ENCODE peak calls at places on chromosome 19, in four cellular contexts. S, Q, Z and H are unnamed samples.

GRCh38 chr19:38654478-38655079 is 7.1 kb downstream of the ACTN4 start:
- DNase-seq in Z (no peak), S (peak), Q (no peak), H (no peak)

GRCh38 chr19:33948651-33949335 is 152.1 kb downstream of the KCTD15 start:
- DNase-seq in Q (no peak), Z (no peak), S (no peak), H (no peak)

GRCh38 chr19:2492870-2493269 is 16.9 kb downstream of the GADD45B start:
- DNase-seq in S (no peak), Q (no peak), Z (no peak), H (no peak)

GRCh38 chr19:38308006-38308766 is 4.1 kb downstream of the C19orf33 start:
- DNase-seq in Z (no peak), Q (no peak), S (no peak), H (no peak)

GRCh38 chr19:32819415-32820400 is 49.9 kb downstream of the SLC7A9 start:
- DNase-seq in Z (no peak), S (no peak), Q (no peak), H (no peak)

GRCh38 chr19:54201980-54202379 is 1.3 kb downstream of the RPS9 start:
- DNase-seq in S (no peak), Q (no peak), Z (no peak), H (no peak)

GRCh38 chr19:45404557-45405434 is at the start of gene PPP1R13L:
- DNase-seq in S (peak), Z (peak), Q (peak), H (peak)

GRCh38 chr19:2109278-2109864 is 12.7 kb downstream of the IZUMO4 start:
- DNase-seq in Z (no peak), S (no peak), Q (no peak), H (no peak)

GRCh38 chr19:21566073-21566472 is 60.7 kb downstream of the ZNF429 start:
- DNase-seq in S (no peak), Q (no peak), Z (no peak), H (no peak)

GRCh38 chr19:50890422-50891252 is 17.4 kb downstream of the KLK2 start:
- DNase-seq in Q (no peak), S (peak), Z (peak), H (no peak)

GRCh38 chr19:44767295-44768180 is 10.2 kb upstream of the CBLC start:
- DNase-seq in Z (no peak), S (no peak), Q (no peak), H (no peak)

GRCh38 chr19:51394045-51394836 is 3.9 kb upstream of the C19orf84 start:
- DNase-seq in Q (peak), S (peak), Z (peak), H (peak)

DNA sequence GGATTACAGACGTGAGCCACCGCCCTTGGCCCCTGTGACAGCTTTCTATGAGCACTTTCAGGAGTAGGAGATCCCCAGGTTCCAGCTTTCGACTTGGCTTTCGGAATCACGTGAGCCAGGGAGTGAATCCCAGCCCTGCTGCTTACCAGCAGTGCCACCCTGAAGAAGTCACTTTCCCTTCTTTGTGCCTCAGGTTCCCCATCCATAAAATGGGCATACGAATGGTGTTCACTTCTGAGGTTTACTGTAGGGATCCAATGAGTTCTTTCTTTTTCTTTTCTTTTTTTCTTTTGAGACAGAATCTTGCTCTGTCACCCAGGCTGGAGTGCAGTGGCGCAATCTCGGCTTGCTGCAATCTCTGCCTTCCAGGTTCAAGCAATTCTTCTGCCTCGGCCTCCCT is 4.3 kb upstream of the HOMER3 start:
- DNase-seq in Q (no peak), Z (no peak), S (no peak), H (no peak)
- TF ChIP-seq CHD4 in Q (no peak), Z (no peak), S (no peak), H (no peak)

GRCh38 chr19:7883796-7884570 is 4.3 kb upstream of the LRRC8E start:
- DNase-seq in Z (no peak), S (no peak), Q (no peak), H (no peak)

GRCh38 chr19:7885818-7886217 is 2.5 kb upstream of the LRRC8E start:
- DNase-seq in Z (no peak), Q (no peak), S (no peak), H (no peak)

GRCh38 chr19:7888826-7889217 is 512 bp downstream of the LRRC8E start:
- DNase-seq in Z (no peak), S (no peak), Q (no peak), H (no peak)

GRCh38 chr19:7887408-7888144 is 734 bp upstream of the LRRC8E start:
- DNase-seq in Z (no peak), Q (no peak), S (no peak), H (no peak)

DNA sequence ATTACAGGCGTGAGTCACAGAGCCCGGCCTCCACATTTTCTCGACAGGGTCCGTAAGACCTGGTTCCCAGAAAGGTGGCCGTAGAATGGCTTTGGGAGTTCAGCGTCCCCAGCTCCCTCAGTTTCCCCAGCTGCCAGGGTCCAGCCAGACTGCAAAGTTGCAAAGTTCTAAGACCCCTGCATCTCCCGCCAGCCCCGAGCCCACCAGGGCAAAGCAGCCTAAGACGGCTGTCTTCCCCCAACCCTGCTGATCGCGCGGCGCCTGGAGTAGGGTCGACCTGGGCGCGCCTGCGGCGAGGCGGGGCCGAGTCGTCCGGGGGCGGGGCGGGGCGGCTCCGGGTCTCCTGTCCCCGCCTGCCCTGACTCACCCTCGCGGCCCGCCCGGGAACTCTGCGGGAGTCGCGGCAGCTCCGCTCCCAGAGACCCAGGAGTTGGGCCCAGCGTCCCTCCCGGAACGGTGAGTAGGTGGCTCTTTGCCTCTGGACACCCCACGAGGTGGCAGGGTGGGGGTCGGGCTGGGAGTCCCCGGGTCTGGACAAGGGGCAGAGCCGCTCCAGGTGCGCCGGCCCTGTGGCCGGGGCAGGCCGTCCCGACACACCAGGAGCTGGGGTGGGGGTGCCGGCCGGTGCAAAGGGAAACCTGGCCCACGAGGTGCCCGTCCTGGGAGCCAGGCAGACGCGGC is at the start of gene LRRC8E:
- DNase-seq in S (peak), Q (peak), Z (no peak), H (peak)
- TF ChIP-seq CHD4 in S (no peak), Q (no peak), Z (no peak), H (no peak)

GRCh38 chr19:46729696-46730095 is 12.8 kb upstream of the PRKD2 start:
- DNase-seq in S (no peak), Q (no peak), Z (no peak), H (no peak)

GRCh38 chr19:46731007-46731501 is 14.1 kb upstream of the PRKD2 start:
- DNase-seq in S (peak), Z (no peak), Q (peak), H (no peak)

GRCh38 chr19:46730187-46730586 is 13.3 kb upstream of the PRKD2 start:
- DNase-seq in S (no peak), Z (no peak), Q (no peak), H (no peak)

GRCh38 chr19:46731584-46731983 is 14.3 kb upstream of the FKRP start:
- DNase-seq in Q (no peak), S (no peak), Z (no peak), H (no peak)

GRCh38 chr19:46730595-46730994 is 13.7 kb upstream of the PRKD2 start:
- DNase-seq in Z (no peak), S (no peak), Q (no peak), H (no peak)
- TF ChIP-seq CHD4 in Z (no peak), S (no peak), Q (no peak), H (no peak)

DNA sequence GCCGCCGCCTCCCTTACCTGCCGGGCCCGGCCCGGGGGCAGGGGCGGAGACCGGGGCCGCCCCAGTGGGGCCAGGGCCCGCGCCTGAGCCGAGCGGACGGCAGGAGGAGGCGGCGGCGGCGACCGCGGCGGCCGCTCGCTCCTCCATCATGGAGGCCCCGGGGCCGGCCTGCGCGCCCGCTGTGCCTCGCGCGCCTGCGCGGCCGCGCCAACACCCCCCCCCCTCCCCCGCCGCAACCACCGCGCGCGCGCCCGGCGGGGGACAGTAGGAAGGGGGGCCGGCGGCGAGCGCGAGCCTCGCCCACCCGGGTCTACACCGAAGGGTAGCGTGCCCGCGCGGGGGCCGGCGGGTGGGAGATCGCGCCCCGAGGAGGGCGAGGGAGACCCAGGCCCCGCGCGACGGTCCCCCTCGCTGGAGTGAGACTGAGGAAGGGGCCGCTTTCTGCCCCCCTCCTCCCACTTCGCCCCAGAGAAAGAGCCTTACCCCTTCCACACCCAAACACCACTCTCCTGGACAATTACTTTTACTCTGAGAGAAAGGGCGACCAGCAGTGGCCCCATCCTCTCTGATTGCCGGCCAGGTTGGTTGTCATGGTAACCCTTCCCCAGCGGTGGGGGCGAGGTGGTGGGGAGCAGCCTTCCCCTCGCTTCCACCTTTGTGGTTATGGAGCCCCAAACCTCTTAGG is at the start of gene STRN4:
- DNase-seq in Z (no peak), Q (peak), S (no peak), H (no peak)
- TF ChIP-seq CHD4 in Z (no peak), Q (no peak), S (no peak), H (no peak)

GRCh38 chr19:43429395-43429794 is 14.7 kb downstream of the TEX101 start:
- DNase-seq in Q (no peak), S (no peak), Z (no peak), H (no peak)
- TF ChIP-seq CHD4 in Q (no peak), S (no peak), Z (no peak), H (no peak)

GRCh38 chr19:42965204-42965603 is 28.2 kb upstream of the PSG7 start:
- DNase-seq in Z (no peak), S (no peak), Q (no peak), H (no peak)
- TF ChIP-seq CHD4 in Z (no peak), S (no peak), Q (no peak), H (no peak)

GRCh38 chr19:19749332-19750130 is 16.6 kb upstream of the ZNF14 start:
- DNase-seq in Z (no peak), Q (no peak), S (no peak), H (no peak)
- TF ChIP-seq CHD4 in Z (no peak), Q (no peak), S (no peak), H (no peak)

GRCh38 chr19:31583148-31583547 is 233.9 kb upstream of the TSHZ3 start:
- DNase-seq in Q (no peak), Z (no peak), S (no peak), H (no peak)

GRCh38 chr19:31574251-31574973 is 225.2 kb upstream of the TSHZ3 start:
- DNase-seq in Z (no peak), S (no peak), Q (no peak), H (no peak)

GRCh38 chr19:31572671-31573298 is 223.5 kb upstream of the TSHZ3 start:
- DNase-seq in S (no peak), Z (no peak), Q (no peak), H (no peak)

GRCh38 chr19:31578326-31578725 is 229.1 kb upstream of the TSHZ3 start:
- DNase-seq in Z (no peak), S (no peak), Q (no peak), H (no peak)
- TF ChIP-seq CHD4 in Z (no peak), S (no peak), Q (no peak), H (no peak)